ENCODE peak calls at places on chromosomes 16 and 17, in four cellular contexts. J, C, Y and D are unnamed samples.

GRCh38 chr17:35943537-35943936 is at the start of gene LYZL6:
- DNase-seq in J (no peak), C (no peak), Y (no peak), D (no peak)

GRCh38 chr17:41494524-41494923 is 4.8 kb upstream of the KRT36 start:
- DNase-seq in J (no peak), C (no peak), Y (peak; percentile 37), D (no peak)

GRCh38 chr17:28100936-28101335 is 58.5 kb downstream of the NLK start:
- DNase-seq in J (no peak), C (no peak), Y (no peak), D (no peak)

GRCh38 chr16:70725024-70725911 is 39.4 kb upstream of the MTSS2 start:
- DNase-seq in J (no peak), C (no peak), Y (no peak), D (no peak)

GRCh38 chr16:49345829-49346228 is 27.8 kb upstream of the C16orf78 start:
- DNase-seq in J (peak; percentile 76), C (no peak), Y (no peak), D (no peak)

GRCh38 chr16:12096162-12096781 is 119.7 kb downstream of the SNX29 start:
- DNase-seq in J (no peak), C (no peak), Y (peak; percentile 55), D (peak; percentile 61)

GRCh38 chr17:29590979-29591736 is 1.7 kb upstream of the GIT1 start:
- DNase-seq in J (no peak), C (peak; percentile 78), Y (peak; percentile 63), D (no peak)

GRCh38 chr16:85675528-85675927 is 13.2 kb downstream of the GINS2 start:
- DNase-seq in J (no peak), C (no peak), Y (peak; percentile 48), D (no peak)

GRCh38 chr16:25014500-25015147 is 545 bp downstream of the ARHGAP17 start:
- DNase-seq in J (peak; percentile 73), C (peak; percentile 51), Y (peak; percentile 65), D (peak; percentile 50)

GRCh38 chr17:32689348-32689747 is 187.6 kb downstream of the MYO1D start:
- DNase-seq in J (no peak), C (no peak), Y (no peak), D (no peak)

DNA sequence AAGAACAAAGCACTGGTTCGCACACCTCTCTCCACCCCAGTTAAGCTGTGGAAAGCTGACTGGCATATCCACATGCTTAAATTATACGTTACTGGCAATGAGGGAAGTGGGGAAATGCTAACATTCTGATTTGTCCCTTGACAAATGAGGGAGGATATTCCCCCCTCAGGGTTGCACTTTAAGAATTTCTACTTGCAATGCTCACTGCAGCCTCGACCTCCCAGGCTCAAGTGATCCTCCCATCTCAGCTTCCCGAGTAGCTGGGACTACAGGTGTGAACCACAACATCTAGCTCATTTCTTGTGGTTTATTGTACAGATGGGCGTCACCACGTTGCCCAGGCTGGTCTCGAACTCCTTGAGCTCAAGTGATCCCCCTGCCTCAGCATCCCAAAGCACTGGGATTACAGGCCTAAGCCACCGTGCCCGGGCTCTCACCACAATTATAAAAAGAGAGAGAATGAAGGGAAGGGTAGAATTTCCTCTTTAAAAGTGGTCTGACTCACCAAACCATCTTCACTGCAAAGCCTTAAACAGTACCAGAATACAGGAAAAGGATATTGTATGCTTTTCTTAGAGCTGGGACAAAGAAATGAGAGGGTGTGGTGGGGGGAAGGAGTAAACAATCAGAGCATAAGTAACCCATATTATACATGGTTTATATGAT is 38.9 kb downstream of the KANSL1 start:
- DNase-seq in J (no peak), C (no peak), Y (peak; percentile 57), D (no peak)
- H2BK120ac ChIP-seq in J (no peak overlapping the region), C (no peak overlapping the region), Y (no peak overlapping the region), D (no peak overlapping the region)

GRCh38 chr17:82121660-82122629 is 23.9 kb upstream of the FASN start:
- DNase-seq in J (no peak), C (no peak), Y (peak; percentile 64), D (no peak)
- H2BK12ac ChIP-seq in J (no peak overlapping the region), C (no peak overlapping the region), Y (no peak overlapping the region), D (no peak overlapping the region)

DNA sequence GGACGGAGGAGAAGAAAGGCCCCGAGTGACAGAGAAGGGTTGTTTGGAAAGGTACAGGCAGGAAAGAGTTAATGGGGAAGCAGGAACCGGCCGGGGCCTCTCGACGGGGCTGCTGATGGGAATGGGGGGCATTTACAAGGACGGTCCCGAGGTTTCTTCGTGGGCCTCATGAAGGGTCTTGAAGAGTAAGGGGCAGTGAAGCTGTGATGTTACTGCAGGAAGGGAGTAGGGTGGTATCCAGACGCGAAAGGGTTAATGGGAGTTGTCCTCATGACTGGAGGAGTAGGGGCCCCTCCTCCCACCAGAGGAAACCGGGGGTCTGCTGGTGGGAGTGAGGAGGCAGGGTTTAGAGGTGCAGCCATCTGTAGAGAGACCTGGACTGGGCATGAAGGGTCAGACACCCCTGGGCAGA is 481 bp downstream of the PDK2 start:
- DNase-seq in J (peak; percentile 63), C (no peak), Y (no peak), D (no peak)
- H2BK120ac ChIP-seq in J (no peak overlapping the region), C (no peak overlapping the region), Y (peak overlapping the region; percentile 85), D (no peak overlapping the region)

GRCh38 chr17:7583253-7584109 is at the start of gene MPDU1:
- DNase-seq in J (peak; percentile 95), C (peak; percentile 98), Y (peak; percentile 96), D (peak; percentile 99)
- H2BK12ac ChIP-seq in J (peak within 1 kb of the TSS; percentile 93), C (peak within 1 kb of the TSS; percentile 92), Y (peak within 1 kb of the TSS; percentile 28), D (peak within 1 kb of the TSS; percentile 67)

DNA sequence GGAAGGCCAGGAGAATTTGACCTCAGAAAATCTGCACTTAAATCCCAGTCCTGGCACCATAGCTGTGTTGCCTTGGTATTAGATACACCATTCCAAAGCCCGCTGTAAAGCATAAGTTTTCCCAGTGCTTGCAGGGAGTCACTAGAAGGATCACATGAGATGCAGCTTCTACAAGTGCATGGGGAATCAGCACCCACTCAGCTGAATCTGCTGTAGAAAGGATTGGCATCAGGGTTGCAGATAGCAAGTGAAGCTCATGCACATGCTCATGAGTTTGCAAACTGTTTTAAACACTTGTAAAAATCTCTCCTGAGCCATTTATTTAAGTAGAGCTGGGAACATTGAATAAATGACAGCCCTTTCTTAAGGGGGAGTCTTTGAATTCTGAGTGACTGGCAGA is 494.9 kb upstream of the HSBP1 start:
- DNase-seq in J (no peak), C (no peak), Y (no peak), D (no peak)
- H2BK120ac ChIP-seq in J (no peak overlapping the region), C (no peak overlapping the region), Y (no peak overlapping the region), D (no peak overlapping the region)

GRCh38 chr17:82274134-82275020 is 877 bp upstream of the CSNK1D start:
- DNase-seq in J (no peak), C (no peak), Y (no peak), D (peak; percentile 74)
- H2BK12ac ChIP-seq in J (peak overlapping the region; percentile 50), C (no peak overlapping the region), Y (no peak overlapping the region), D (no peak overlapping the region)